ENCODE peak calls at places on chromosomes 11 and 22, in five cellular contexts. A, C, G, E and N are unnamed samples.

GRCh38 chr11:108069947-108070346 is 51.4 kb upstream of the ACAT1 start:
- DNase-seq in A (peak), C (no peak), G (no peak), E (no peak), N (no peak)

GRCh38 chr11:407651-408080 is 7.1 kb downstream of the SIGIRR start:
- DNase-seq in A (no peak), C (no peak), G (no peak), E (no peak), N (no peak)

GRCh38 chr22:49155039-49155808 is 672.4 kb downstream of the BRD1 start:
- DNase-seq in A (no peak), C (no peak), G (no peak), E (no peak), N (no peak)

GRCh38 chr11:92295175-92296137 is 70.8 kb downstream of the FAT3 start:
- DNase-seq in A (peak), C (no peak), G (no peak), E (peak), N (no peak)

GRCh38 chr11:133955091-133955846 is 1.5 kb downstream of the IGSF9B start:
- DNase-seq in A (no peak), C (peak), G (no peak), E (no peak), N (peak)

GRCh38 chr11:111406589-111406988 is 27.5 kb upstream of the POU2AF1 start:
- DNase-seq in A (no peak), C (no peak), G (no peak), E (no peak), N (no peak)

GRCh38 chr11:69333149-69333710 is 39.3 kb downstream of the MYEOV start:
- DNase-seq in A (no peak), C (no peak), G (no peak), E (no peak), N (no peak)

GRCh38 chr22:23763579-23764331 is 965 bp downstream of the C22orf15 start:
- DNase-seq in A (no peak), C (peak), G (peak), E (no peak), N (no peak)

GRCh38 chr11:61072316-61073109 is 29.8 kb upstream of the CD5 start:
- DNase-seq in A (no peak), C (no peak), G (no peak), E (no peak), N (no peak)

GRCh38 chr22:23055448-23056179 is 14.7 kb upstream of the GNAZ start:
- DNase-seq in A (no peak), C (no peak), G (peak), E (no peak), N (no peak)

GRCh38 chr11:10528121-10528520 is 12.9 kb downstream of the RNF141 start:
- DNase-seq in A (peak), C (no peak), G (no peak), E (no peak), N (no peak)

GRCh38 chr11:62088331-62088933 is 35.4 kb upstream of the INCENP start:
- DNase-seq in A (no peak), C (no peak), G (no peak), E (no peak), N (no peak)

GRCh38 chr22:27580311-27580897 is 221.2 kb downstream of the MN1 start:
- DNase-seq in A (no peak), C (no peak), G (no peak), E (no peak), N (no peak)

GRCh38 chr22:36257308-36257707 is 4.4 kb downstream of the APOL1 start:
- DNase-seq in A (no peak), C (no peak), G (no peak), E (no peak), N (no peak)

GRCh38 chr11:83249972-83250593 is 36.1 kb downstream of the CCDC90B start:
- DNase-seq in A (peak), C (peak), G (no peak), E (peak), N (peak)

GRCh38 chr11:111537336-111537860 is 3.1 kb upstream of the LAYN start:
- DNase-seq in A (no peak), C (no peak), G (no peak), E (no peak), N (no peak)

GRCh38 chr11:100536979-100537378 is 150.1 kb upstream of the ARHGAP42 start:
- DNase-seq in A (no peak), C (no peak), G (no peak), E (no peak), N (no peak)

GRCh38 chr11:76693791-76694190 is 23.2 kb upstream of the LRRC32 start:
- DNase-seq in A (no peak), C (no peak), G (no peak), E (no peak), N (no peak)

GRCh38 chr11:25039165-25039564 is 542.3 kb downstream of the LUZP2 start:
- DNase-seq in A (no peak), C (no peak), G (no peak), E (no peak), N (no peak)

GRCh38 chr11:22795914-22796313 is 33.7 kb downstream of the SVIP start:
- DNase-seq in A (peak), C (no peak), G (no peak), E (no peak), N (no peak)

GRCh38 chr11:11843642-11844041 is 1.9 kb downstream of the USP47 start:
- DNase-seq in A (no peak), C (no peak), G (no peak), E (no peak), N (no peak)

GRCh38 chr22:42621505-42622002 is 6.9 kb upstream of the POLDIP3 start:
- DNase-seq in A (peak), C (peak), G (peak), E (peak), N (peak)

GRCh38 chr11:121606354-121606753 is 153.6 kb upstream of the SORL1-AS1 start:
- DNase-seq in A (peak), C (no peak), G (no peak), E (no peak), N (no peak)

GRCh38 chr22:38467438-38467903 is 425 bp upstream of the KDELR3 start:
- DNase-seq in A (no peak), C (no peak), G (peak), E (peak), N (no peak)

GRCh38 chr11:1307998-1308744 is 1.3 kb downstream of the TOLLIP start:
- DNase-seq in A (peak), C (peak), G (no peak), E (no peak), N (no peak)

GRCh38 chr11:23789938-23790371 is 706.9 kb upstream of the LUZP2 start:
- DNase-seq in A (peak), C (no peak), G (no peak), E (peak), N (no peak)

GRCh38 chr11:57597971-57598830 is 716 bp downstream of the SERPING1 start:
- DNase-seq in A (peak), C (no peak), G (peak), E (peak), N (no peak)